ENCODE peak calls at places on chromosomes 13 and 19, in seven cellular contexts. One of them, this sample, is unnamed.

GRCh38 chr13:67554746-67555452 is 324.8 kb upstream of the PCDH9 start:
- DNase-seq in trophoblast cell: no peak
- DNase-seq in H9: no peak
- DNase-seq in IMR-90: peak
- DNase-seq in mesendoderm: no peak
- DNase-seq in mesenchymal stem cell: peak
- DNase-seq in H1: no peak
- DNase-seq in this sample: no peak

GRCh38 chr13:104006625-104007061 is 940.4 kb upstream of the SLC10A2 start:
- DNase-seq in trophoblast cell: no peak
- DNase-seq in H9: no peak
- DNase-seq in IMR-90: peak
- DNase-seq in mesendoderm: no peak
- DNase-seq in mesenchymal stem cell: peak
- DNase-seq in H1: no peak
- DNase-seq in this sample: no peak

GRCh38 chr13:41463823-41464602 is 6.7 kb downstream of the RGCC start:
- DNase-seq in trophoblast cell: no peak
- DNase-seq in H9: no peak
- DNase-seq in IMR-90: no peak
- DNase-seq in mesendoderm: no peak
- DNase-seq in mesenchymal stem cell: no peak
- DNase-seq in H1: no peak
- DNase-seq in this sample: no peak

GRCh38 chr19:17329061-17329767 is 5.4 kb downstream of the ANO8 start:
- DNase-seq in trophoblast cell: no peak
- DNase-seq in H9: no peak
- DNase-seq in IMR-90: no peak
- DNase-seq in mesendoderm: no peak
- DNase-seq in mesenchymal stem cell: no peak
- DNase-seq in H1: no peak
- DNase-seq in this sample: no peak

GRCh38 chr13:39688699-39689405 is 33.4 kb downstream of the COG6 start:
- DNase-seq in trophoblast cell: no peak
- DNase-seq in H9: no peak
- DNase-seq in IMR-90: peak
- DNase-seq in mesendoderm: no peak
- DNase-seq in mesenchymal stem cell: peak
- DNase-seq in H1: no peak
- DNase-seq in this sample: no peak

GRCh38 chr19:53102701-53103140 is 501 bp downstream of the ZNF160 start:
- DNase-seq in trophoblast cell: peak
- DNase-seq in H9: no peak
- DNase-seq in IMR-90: peak
- DNase-seq in mesendoderm: peak
- DNase-seq in mesenchymal stem cell: peak
- DNase-seq in H1: no peak
- DNase-seq in this sample: no peak

GRCh38 chr19:57615346-57615745 is 1.3 kb downstream of the ZNF134 start:
- DNase-seq in trophoblast cell: no peak
- DNase-seq in H9: no peak
- DNase-seq in IMR-90: no peak
- DNase-seq in mesendoderm: peak
- DNase-seq in mesenchymal stem cell: no peak
- DNase-seq in H1: no peak
- DNase-seq in this sample: no peak

GRCh38 chr19:41792513-41793413 is 3.6 kb upstream of the CEACAM3 start:
- DNase-seq in trophoblast cell: peak
- DNase-seq in H9: peak
- DNase-seq in IMR-90: peak
- DNase-seq in mesendoderm: peak
- DNase-seq in mesenchymal stem cell: no peak
- DNase-seq in H1: peak
- DNase-seq in this sample: peak

GRCh38 chr19:57559404-57560025 is at the start of gene ZNF550:
- DNase-seq in trophoblast cell: peak
- DNase-seq in H9: peak
- DNase-seq in IMR-90: peak
- DNase-seq in mesendoderm: peak
- DNase-seq in mesenchymal stem cell: peak
- DNase-seq in H1: no peak
- DNase-seq in this sample: peak

GRCh38 chr13:54445865-54446264 is 1417.3 kb downstream of the OLFM4 start:
- DNase-seq in trophoblast cell: no peak
- DNase-seq in H9: no peak
- DNase-seq in IMR-90: no peak
- DNase-seq in mesendoderm: no peak
- DNase-seq in mesenchymal stem cell: no peak
- DNase-seq in H1: no peak
- DNase-seq in this sample: no peak

GRCh38 chr13:54445453-54445852 is 1416.8 kb downstream of the OLFM4 start:
- DNase-seq in trophoblast cell: no peak
- DNase-seq in H9: no peak
- DNase-seq in IMR-90: no peak
- DNase-seq in mesendoderm: no peak
- DNase-seq in mesenchymal stem cell: no peak
- DNase-seq in H1: no peak
- DNase-seq in this sample: no peak

GRCh38 chr13:54449922-54450321 is 1421.3 kb downstream of the OLFM4 start:
- DNase-seq in trophoblast cell: peak
- DNase-seq in H9: no peak
- DNase-seq in IMR-90: no peak
- DNase-seq in mesendoderm: peak
- DNase-seq in mesenchymal stem cell: no peak
- DNase-seq in H1: no peak
- DNase-seq in this sample: no peak
- H2BK5ac ChIP-seq in trophoblast cell: no peak
- H2BK5ac ChIP-seq in H9: no peak
- H2BK5ac ChIP-seq in IMR-90: no peak
- H2BK5ac ChIP-seq in mesendoderm: no peak
- H2BK5ac ChIP-seq in mesenchymal stem cell: no peak
- H2BK5ac ChIP-seq in H1: no peak
- H2BK5ac ChIP-seq in this sample: no peak

GRCh38 chr19:8460516-8461298 is 15.9 kb downstream of the HNRNPM start:
- DNase-seq in trophoblast cell: no peak
- DNase-seq in H9: no peak
- DNase-seq in IMR-90: no peak
- DNase-seq in mesendoderm: no peak
- DNase-seq in mesenchymal stem cell: no peak
- DNase-seq in H1: no peak
- DNase-seq in this sample: no peak

GRCh38 chr19:8458380-8458779 is 13.6 kb downstream of the HNRNPM start:
- DNase-seq in trophoblast cell: no peak
- DNase-seq in H9: no peak
- DNase-seq in IMR-90: no peak
- DNase-seq in mesendoderm: no peak
- DNase-seq in mesenchymal stem cell: peak
- DNase-seq in H1: no peak
- DNase-seq in this sample: no peak

GRCh38 chr19:8461376-8461775 is 16.6 kb downstream of the HNRNPM start:
- DNase-seq in trophoblast cell: no peak
- DNase-seq in H9: no peak
- DNase-seq in IMR-90: no peak
- DNase-seq in mesendoderm: no peak
- DNase-seq in mesenchymal stem cell: no peak
- DNase-seq in H1: no peak
- DNase-seq in this sample: no peak

GRCh38 chr19:8459095-8459494 is 14.3 kb downstream of the HNRNPM start:
- DNase-seq in trophoblast cell: no peak
- DNase-seq in H9: no peak
- DNase-seq in IMR-90: no peak
- DNase-seq in mesendoderm: no peak
- DNase-seq in mesenchymal stem cell: no peak
- DNase-seq in H1: no peak
- DNase-seq in this sample: no peak

GRCh38 chr19:8459520-8460260 is 14.9 kb downstream of the HNRNPM start:
- DNase-seq in trophoblast cell: peak
- DNase-seq in H9: no peak
- DNase-seq in IMR-90: peak
- DNase-seq in mesendoderm: no peak
- DNase-seq in mesenchymal stem cell: peak
- DNase-seq in H1: no peak
- DNase-seq in this sample: no peak
- H2BK5ac ChIP-seq in trophoblast cell: no peak
- H2BK5ac ChIP-seq in H9: no peak
- H2BK5ac ChIP-seq in IMR-90: peak
- H2BK5ac ChIP-seq in mesendoderm: no peak
- H2BK5ac ChIP-seq in mesenchymal stem cell: no peak
- H2BK5ac ChIP-seq in H1: no peak
- H2BK5ac ChIP-seq in this sample: no peak

GRCh38 chr13:75347925-75348324 is 134.0 kb downstream of the TBC1D4 start:
- DNase-seq in trophoblast cell: no peak
- DNase-seq in H9: no peak
- DNase-seq in IMR-90: no peak
- DNase-seq in mesendoderm: no peak
- DNase-seq in mesenchymal stem cell: no peak
- DNase-seq in H1: no peak
- DNase-seq in this sample: no peak
- H2BK5ac ChIP-seq in trophoblast cell: no peak
- H2BK5ac ChIP-seq in H9: no peak
- H2BK5ac ChIP-seq in IMR-90: no peak
- H2BK5ac ChIP-seq in mesendoderm: no peak
- H2BK5ac ChIP-seq in mesenchymal stem cell: no peak
- H2BK5ac ChIP-seq in H1: no peak
- H2BK5ac ChIP-seq in this sample: no peak

GRCh38 chr13:50079278-50080157 is 64.3 kb downstream of the KCNRG start:
- DNase-seq in trophoblast cell: no peak
- DNase-seq in H9: no peak
- DNase-seq in IMR-90: no peak
- DNase-seq in mesendoderm: no peak
- DNase-seq in mesenchymal stem cell: no peak
- DNase-seq in H1: no peak
- DNase-seq in this sample: no peak
- H2BK5ac ChIP-seq in trophoblast cell: no peak
- H2BK5ac ChIP-seq in H9: no peak
- H2BK5ac ChIP-seq in IMR-90: peak
- H2BK5ac ChIP-seq in mesendoderm: no peak
- H2BK5ac ChIP-seq in mesenchymal stem cell: no peak
- H2BK5ac ChIP-seq in H1: no peak
- H2BK5ac ChIP-seq in this sample: no peak

This sample was measured in neuronal stem cell.